ENCODE peak calls at places on chromosomes 13 and 19, in four cellular contexts. V is cardiac fibroblast, H is fibroblast of lung, R is endodermal cell. S is an unnamed sample.

GRCh38 chr13:19862511-19863313 is 737 bp downstream of the ZMYM5 start:
- DNase-seq in V (peak; percentile 37), H (peak; percentile 26), R (peak; percentile 69), S (peak; percentile 24)

GRCh38 chr13:80334582-80335260 is 6.2 kb downstream of the SPRY2 start:
- DNase-seq in R (no peak), V (peak; percentile 69), H (peak; percentile 44), S (peak; percentile 52)

GRCh38 chr13:31803327-31803726 is 64.0 kb downstream of the RXFP2 start:
- DNase-seq in R (no peak), V (no peak), H (no peak), S (no peak)

GRCh38 chr19:290539-291521 is at the start of gene PLPP2:
- DNase-seq in V (no peak), R (peak; percentile 97), H (peak; percentile 23), S (peak; percentile 33)

GRCh38 chr13:74246398-74246975 is 112.3 kb upstream of the KLF12 start:
- DNase-seq in H (peak; percentile 30), V (peak; percentile 46), R (no peak), S (peak; percentile 63)

GRCh38 chr19:45098521-45099464 is 5.8 kb downstream of the PPP1R37 start:
- DNase-seq in H (peak; percentile 63), V (peak; percentile 47), R (peak; percentile 46), S (peak; percentile 52)

GRCh38 chr19:12947702-12948596 is 2.3 kb downstream of the RAD23A start:
- DNase-seq in V (no peak), H (no peak), R (no peak), S (no peak)

GRCh38 chr13:27027086-27027667 is 144.4 kb downstream of the USP12 start:
- DNase-seq in R (no peak), V (no peak), H (no peak), S (no peak)

GRCh38 chr19:3950871-3951861 is 18.3 kb downstream of the NMRK2 start:
- DNase-seq in R (peak; percentile 62), V (no peak), H (peak; percentile 9), S (no peak)

GRCh38 chr13:29162638-29163037 is 342.5 kb downstream of the MTUS2 start:
- DNase-seq in V (no peak), R (no peak), H (peak; percentile 7), S (no peak)

GRCh38 chr13:45179428-45179827 is 21.4 kb downstream of the KCTD4 start:
- DNase-seq in R (no peak), H (peak; percentile 42), V (no peak), S (peak; percentile 76)

GRCh38 chr19:57651654-57651996 is 17.1 kb upstream of the ZSCAN4 start:
- DNase-seq in V (no peak), H (no peak), R (peak; percentile 55), S (no peak)

GRCh38 chr19:33568706-33569105 is 47.1 kb upstream of the PEPD start:
- DNase-seq in V (no peak), R (no peak), H (no peak), S (no peak)

GRCh38 chr19:43589277-43589676 is 6.7 kb downstream of the IRGQ start:
- DNase-seq in H (no peak), V (no peak), R (no peak), S (no peak)

GRCh38 chr13:76709851-76710250 is 176.4 kb downstream of the KCTD12 start:
- DNase-seq in H (no peak), R (no peak), V (no peak), S (no peak)

GRCh38 chr19:58304255-58304654 is 922 bp upstream of the ERVK3-1 start:
- DNase-seq in R (no peak), V (no peak), H (no peak), S (no peak)

GRCh38 chr19:51571599-51571998 is 516 bp downstream of the ZNF175 start:
- DNase-seq in H (no peak), V (no peak), R (no peak), S (peak; percentile 28)

GRCh38 chr13:38527140-38527539 is 159.7 kb upstream of the FREM2 start:
- DNase-seq in R (no peak), H (no peak), V (no peak), S (no peak)

GRCh38 chr13:51895906-51896888 is 34.4 kb downstream of the CCDC70 start:
- DNase-seq in R (peak; percentile 90), V (peak; percentile 71), H (peak; percentile 65), S (peak; percentile 62)

GRCh38 chr13:46146898-46147297 is 35.1 kb downstream of the LCP1 start:
- DNase-seq in H (peak; percentile 39), V (peak; percentile 39), R (peak; percentile 76), S (no peak)

DNA sequence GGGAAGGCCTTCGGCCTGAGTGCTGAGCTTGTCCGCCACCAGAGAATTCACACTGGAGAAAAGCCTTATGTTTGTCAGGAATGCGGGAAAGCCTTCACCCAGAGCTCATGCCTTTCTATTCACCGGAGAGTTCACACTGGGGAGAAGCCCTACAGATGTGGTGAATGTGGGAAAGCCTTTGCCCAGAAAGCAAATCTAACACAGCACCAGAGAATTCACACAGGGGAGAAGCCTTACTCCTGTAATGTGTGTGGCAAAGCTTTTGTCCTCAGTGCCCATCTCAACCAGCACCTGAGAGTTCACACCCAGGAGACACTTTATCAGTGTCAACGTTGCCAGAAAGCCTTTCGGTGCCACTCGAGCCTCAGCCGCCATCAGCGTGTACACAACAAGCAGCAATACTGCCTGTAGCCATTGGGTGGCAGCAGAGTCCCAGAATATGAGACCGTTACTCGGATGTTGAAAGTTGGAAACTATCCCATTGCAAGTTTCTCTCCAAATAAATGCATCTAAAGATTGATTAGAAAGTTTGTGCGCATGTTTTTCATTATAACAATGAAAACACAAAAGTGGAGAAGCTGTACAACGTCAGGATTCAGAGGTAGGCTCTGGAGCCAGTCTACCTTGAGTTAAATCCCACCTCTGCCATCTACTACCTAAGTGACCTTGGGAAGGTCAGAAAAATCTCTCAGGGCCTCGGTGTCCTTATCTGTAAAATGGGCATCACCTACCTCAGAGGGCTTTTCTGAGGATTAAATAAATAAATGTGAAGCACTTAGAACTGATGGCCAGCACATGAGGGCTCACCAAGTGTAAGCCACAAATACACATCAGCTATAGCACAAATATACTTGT is 21.1 kb downstream of the ZNF473 start:
- DNase-seq in V (peak; percentile 28), R (peak; percentile 77), H (peak; percentile 30), S (no peak)
- TF ChIP-seq CTCF in V (peak; percentile 57), R (peak; percentile 71), H (peak; percentile 44), S (peak; percentile 44)

DNA sequence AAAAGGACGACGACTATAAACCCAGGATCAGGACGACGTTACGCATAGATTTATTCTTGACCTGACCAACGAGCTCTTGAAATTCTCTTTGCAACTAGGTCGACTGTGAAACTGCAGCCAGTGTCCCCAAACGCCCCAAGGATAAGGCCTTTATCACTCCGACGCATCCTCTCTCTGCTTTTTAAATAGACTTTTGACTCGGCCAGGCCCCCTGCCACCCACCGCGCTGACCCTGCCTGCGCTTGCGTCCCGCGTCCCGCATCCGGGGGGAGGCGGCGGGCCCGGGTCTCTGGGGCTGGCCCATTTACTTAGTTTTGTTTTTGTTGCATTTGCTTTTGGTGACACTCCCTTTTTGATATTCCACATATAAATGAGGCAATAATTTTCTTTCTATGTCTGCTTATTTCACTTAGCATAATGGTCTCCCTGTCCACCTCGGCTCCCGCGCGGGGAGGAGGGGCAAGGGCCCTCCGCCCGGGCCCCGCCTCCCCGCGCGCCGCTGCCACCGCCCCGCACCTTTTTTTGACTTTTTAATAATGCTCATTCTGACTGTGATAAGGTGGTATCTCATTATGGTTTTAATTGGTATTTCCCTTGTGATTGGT is 17.5 kb downstream of the RB1 start:
- DNase-seq in V (no peak), H (no peak), R (no peak), S (no peak)
- H3K4me3 ChIP-seq in V (no peak overlapping the region), H (no peak overlapping the region), R (no peak overlapping the region), S (peak overlapping the region; percentile 12)

GRCh38 chr19:53634768-53635167 is 3.0 kb downstream of the DPRX start:
- DNase-seq in V (no peak), R (peak; percentile 40), H (no peak), S (no peak)
- TF ChIP-seq CTCF in V (no peak), R (no peak), H (no peak), S (no peak)

GRCh38 chr13:106917024-106917491 is 349.1 kb upstream of the ARGLU1 start:
- DNase-seq in R (no peak), H (no peak), V (peak; percentile 9), S (no peak)
- H3K4me3 ChIP-seq in R (no peak overlapping the region), H (no peak overlapping the region), V (no peak overlapping the region), S (peak overlapping the region; percentile 61)

GRCh38 chr19:48757741-48758144 is 2.4 kb downstream of the FGF21 start:
- DNase-seq in R (no peak), H (no peak), V (no peak), S (no peak)
- TF ChIP-seq CTCF in R (no peak), H (no peak), V (no peak), S (no peak)

GRCh38 chr13:39954476-39954875 is 299.0 kb downstream of the COG6 start:
- DNase-seq in R (no peak), V (no peak), H (no peak), S (no peak)
- H3K4me3 ChIP-seq in R (no peak overlapping the region), V (no peak overlapping the region), H (no peak overlapping the region), S (no peak overlapping the region)

GRCh38 chr19:46927893-46928292 is 67.1 kb downstream of the ARHGAP35 start:
- DNase-seq in R (no peak), H (no peak), V (no peak), S (no peak)

GRCh38 chr19:46926201-46927071 is 65.6 kb downstream of the ARHGAP35 start:
- DNase-seq in H (no peak), V (no peak), R (no peak), S (no peak)

GRCh38 chr19:46927106-46927505 is 66.3 kb downstream of the ARHGAP35 start:
- DNase-seq in V (no peak), H (no peak), R (no peak), S (no peak)

GRCh38 chr19:46931197-46931596 is 70.4 kb downstream of the ARHGAP35 start:
- DNase-seq in R (no peak), V (no peak), H (no peak), S (no peak)

GRCh38 chr19:46928951-46929350 is 68.2 kb downstream of the ARHGAP35 start:
- DNase-seq in H (no peak), V (peak; percentile 35), R (no peak), S (no peak)
- TF ChIP-seq CTCF in H (peak; percentile 14), V (peak; percentile 1), R (peak; percentile 59), S (peak; percentile 25)

GRCh38 chr19:14495678-14496028 is 274 bp downstream of the GIPC1 start:
- DNase-seq in H (no peak), V (no peak), R (no peak), S (no peak)
- H3K4me3 ChIP-seq in H (peak overlapping the region; percentile 68), V (peak overlapping the region; percentile 79), R (peak overlapping the region; percentile 96), S (peak overlapping the region; percentile 87)

S was measured in astrocyte of the spinal cord.